ENCODE peak calls at places on chromosome 10, in eight cellular contexts. D, V, W, U, E, F, Z and A are unnamed samples.

GRCh38 chr10:44263771-44264170 is 121.1 kb downstream of the CXCL12 start:
- DNase-seq in F (no peak), W (peak; percentile 35), V (no peak), D (no peak), Z (no peak), U (no peak), E (no peak), A (no peak)

GRCh38 chr10:36336315-36336714 is 694.2 kb upstream of the FZD8 start:
- DNase-seq in W (peak; percentile 14), F (no peak), V (no peak), E (no peak), Z (no peak), D (no peak), U (no peak), A (no peak)

GRCh38 chr10:787933-788651 is 98.6 kb upstream of the DIP2C start:
- DNase-seq in Z (no peak), F (no peak), V (no peak), U (no peak), D (no peak), W (peak; percentile 82), E (no peak), A (no peak)

GRCh38 chr10:111999205-111999914 is 184.2 kb downstream of the GPAM start:
- DNase-seq in Z (no peak), U (no peak), W (no peak), V (no peak), F (no peak), D (no peak), E (no peak), A (no peak)

GRCh38 chr10:114375082-114375481 is 29.2 kb downstream of the AFAP1L2 start:
- DNase-seq in D (no peak), E (no peak), V (peak; percentile 40), Z (no peak), F (no peak), W (no peak), U (no peak), A (no peak)

GRCh38 chr10:123027861-123028260 is 19.1 kb downstream of the ACADSB start:
- DNase-seq in W (peak; percentile 7), D (no peak), E (no peak), F (no peak), V (no peak), Z (no peak), U (no peak), A (no peak)

GRCh38 chr10:13439771-13440708 is 88.8 kb downstream of the BEND7 start:
- DNase-seq in V (peak; percentile 32), F (peak; percentile 70), Z (peak; percentile 81), D (peak; percentile 35), E (peak; percentile 21), W (peak; percentile 19), U (peak; percentile 63), A (peak; percentile 83)

GRCh38 chr10:80596391-80597257 is 58.9 kb downstream of the SH2D4B start:
- DNase-seq in U (peak; percentile 56), W (peak; percentile 44), V (peak; percentile 73), F (peak; percentile 26), E (no peak), D (no peak), Z (peak; percentile 42), A (peak; percentile 45)

GRCh38 chr10:128835361-128835760 is 631.7 kb upstream of the MGMT start:
- DNase-seq in D (no peak), U (no peak), Z (no peak), E (no peak), V (no peak), W (no peak), F (no peak), A (no peak)

GRCh38 chr10:8830064-8830463 is 775.6 kb downstream of the GATA3 start:
- DNase-seq in V (no peak), Z (no peak), F (no peak), U (no peak), W (no peak), E (no peak), D (no peak), A (no peak)

GRCh38 chr10:70328987-70329386 is 45.2 kb upstream of the NPFFR1 start:
- DNase-seq in D (no peak), V (no peak), F (no peak), W (peak; percentile 55), Z (no peak), E (no peak), U (no peak), A (no peak)

GRCh38 chr10:5168897-5169296 is 16.1 kb downstream of the AKR1C8 start:
- DNase-seq in W (no peak), F (no peak), V (no peak), E (no peak), U (no peak), D (no peak), Z (no peak), A (no peak)

GRCh38 chr10:26755443-26755903 is 58.0 kb downstream of the PDSS1 start:
- DNase-seq in W (peak; percentile 48), E (no peak), Z (no peak), F (no peak), U (no peak), D (no peak), V (peak; percentile 35), A (no peak)
- TF ChIP-seq CTCF in W (no peak), E (no peak), Z (no peak), F (no peak), U (no peak), D (no peak), V (no peak), A (no peak)

DNA sequence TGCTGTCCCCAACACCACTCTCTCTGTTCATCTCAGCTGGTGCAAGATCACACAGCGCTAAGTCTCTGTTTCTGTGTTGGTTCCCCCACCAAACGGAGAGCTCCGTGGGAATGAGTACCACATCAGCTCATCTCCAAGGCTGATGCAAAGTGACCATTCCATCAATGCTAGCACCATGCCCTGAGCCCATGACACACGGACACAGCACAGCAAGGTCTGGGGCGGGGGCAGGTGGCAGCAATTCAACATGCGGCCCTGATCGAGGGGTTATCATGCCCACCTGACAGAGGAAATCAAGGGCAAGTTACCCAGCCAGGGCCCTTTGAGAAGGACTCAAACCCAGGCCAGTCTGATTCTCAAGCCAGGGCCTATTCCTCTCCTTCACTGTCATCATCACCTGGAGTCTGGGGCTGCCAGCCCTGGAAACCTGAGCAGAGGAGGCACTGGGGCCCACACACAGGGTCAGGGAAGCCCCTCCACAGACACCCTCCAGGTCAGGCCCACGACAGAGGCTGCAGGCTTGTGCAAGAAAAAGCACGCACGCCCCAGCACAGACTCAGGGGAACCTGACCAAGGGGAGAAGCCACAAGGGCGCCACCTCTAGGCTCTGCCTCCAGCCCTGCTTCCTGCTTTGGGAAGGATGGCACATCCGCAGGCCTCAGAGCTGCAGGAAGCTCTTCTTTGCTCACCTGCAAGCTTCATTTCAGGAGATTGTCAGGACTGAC is 74.8 kb downstream of the GRID1 start:
- DNase-seq in Z (peak; percentile 13), F (no peak), W (no peak), E (peak; percentile 2), V (no peak), U (no peak), D (no peak), A (peak; percentile 36)
- TF ChIP-seq CTCF in Z (no peak), F (no peak), W (no peak), E (no peak), V (no peak), U (peak; percentile 6), D (no peak), A (no peak)

GRCh38 chr10:79081353-79082034 is 12.7 kb downstream of the ZMIZ1 start:
- DNase-seq in D (no peak), W (peak; percentile 87), Z (no peak), F (no peak), V (no peak), U (no peak), E (no peak), A (peak; percentile 59)
- TF ChIP-seq CTCF in D (no peak), W (no peak), Z (no peak), F (no peak), V (no peak), U (no peak), E (no peak), A (no peak)

GRCh38 chr10:14560274-14560673 is 214.4 kb downstream of the FAM107B start:
- DNase-seq in D (no peak), U (peak; percentile 87), W (peak; percentile 68), Z (no peak), F (no peak), V (peak; percentile 78), E (no peak), A (peak; percentile 46)
- TF ChIP-seq CTCF in D (no peak), U (peak; percentile 53), W (no peak), Z (no peak), F (peak; percentile 23), V (no peak), E (no peak), A (no peak)

DNA sequence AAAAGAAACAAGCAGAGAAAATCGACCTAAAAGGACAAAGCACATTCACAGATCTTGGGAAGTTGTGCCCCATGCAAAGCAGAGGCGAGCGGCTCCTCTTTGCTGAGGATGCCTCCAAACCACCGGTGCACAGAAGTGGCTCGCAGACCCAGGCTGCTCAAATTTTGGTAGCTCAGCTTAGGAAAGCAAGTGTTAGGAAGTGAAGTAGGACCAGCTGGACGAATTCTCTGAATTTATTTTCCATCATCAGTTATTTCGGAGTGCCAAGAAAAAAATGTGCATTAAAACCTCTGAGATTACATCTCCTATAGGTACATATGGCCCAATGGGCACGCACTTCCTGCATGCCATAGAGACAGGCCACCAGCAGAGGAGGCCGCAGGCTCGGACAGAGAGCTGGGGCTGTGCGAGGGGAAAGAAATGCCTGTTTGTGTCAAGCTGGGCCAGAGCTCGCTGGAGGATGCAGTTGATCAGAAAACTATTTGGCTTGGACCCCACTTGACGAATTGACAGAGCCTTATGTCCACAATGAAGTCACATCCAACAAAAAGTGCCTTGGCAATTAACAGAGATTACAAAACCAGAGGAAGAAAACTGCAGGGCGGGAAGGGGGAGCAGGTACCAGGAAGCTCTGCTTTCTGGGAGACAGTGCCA is 122.3 kb upstream of the LYZL2 start:
- DNase-seq in D (peak; percentile 82), Z (peak; percentile 74), E (no peak), U (peak; percentile 64), W (peak; percentile 85), F (peak; percentile 69), V (peak; percentile 71), A (peak; percentile 91)
- TF ChIP-seq CTCF in D (no peak), Z (peak; percentile 88), E (no peak), U (peak; percentile 93), W (peak; percentile 95), F (peak; percentile 87), V (peak; percentile 95), A (peak; percentile 93)

GRCh38 chr10:107865691-107866090 is 701.2 kb upstream of the SORCS1 start:
- DNase-seq in F (no peak), E (no peak), V (no peak), D (no peak), Z (no peak), U (no peak), W (no peak), A (no peak)
- TF ChIP-seq CTCF in F (peak; percentile 16), E (no peak), V (no peak), D (no peak), Z (no peak), U (no peak), W (no peak), A (no peak)

GRCh38 chr10:119652361-119652760 is 1.2 kb downstream of the BAG3 start:
- DNase-seq in Z (no peak), F (no peak), U (no peak), W (peak; percentile 78), V (peak; percentile 68), E (no peak), D (no peak), A (no peak)
- TF ChIP-seq CTCF in Z (no peak), F (peak; percentile 51), U (peak; percentile 39), W (peak; percentile 42), V (peak; percentile 35), E (no peak), D (peak; percentile 17), A (no peak)

GRCh38 chr10:27099916-27100799 is at the start of gene ANKRD26:
- DNase-seq in V (peak; percentile 98), U (peak; percentile 98), E (peak; percentile 94), F (peak; percentile 96), Z (peak; percentile 98), W (peak; percentile 97), D (peak; percentile 97), A (peak; percentile 99)
- TF ChIP-seq CTCF in V (peak; percentile 17), U (no peak), E (no peak), F (peak; percentile 10), Z (no peak), W (no peak), D (no peak), A (no peak)